ENCODE peak calls at places on chromosomes 5 and 9, in five cellular contexts. One of them, this sample, is unnamed.

GRCh38 chr5:93430139-93430538 is 150.9 kb downstream of the NR2F1-AS1 start:
- DNase-seq in GM23338: no peak
- DNase-seq in A549: no peak
- DNase-seq in OCI-LY7: no peak
- DNase-seq in iPS DF 6.9: no peak
- DNase-seq in this sample: no peak

GRCh38 chr9:27425827-27426716 is 98.0 kb upstream of the IFNK start:
- DNase-seq in GM23338: no peak
- DNase-seq in A549: no peak
- DNase-seq in OCI-LY7: no peak
- DNase-seq in iPS DF 6.9: no peak
- DNase-seq in this sample: no peak

GRCh38 chr5:88269222-88269771 is 652 bp upstream of the TMEM161B start:
- DNase-seq in GM23338: peak; percentile 46
- DNase-seq in A549: peak; percentile 3
- DNase-seq in OCI-LY7: peak; percentile 46
- DNase-seq in iPS DF 6.9: no peak
- DNase-seq in this sample: no peak

GRCh38 chr9:36433386-36433785 is 33.3 kb upstream of the RNF38 start:
- DNase-seq in GM23338: no peak
- DNase-seq in A549: no peak
- DNase-seq in OCI-LY7: no peak
- DNase-seq in iPS DF 6.9: no peak
- DNase-seq in this sample: no peak

GRCh38 chr5:55306641-55307382 is 682 bp downstream of the DHX29 start:
- DNase-seq in GM23338: no peak
- DNase-seq in A549: peak; percentile 23
- DNase-seq in OCI-LY7: peak; percentile 18
- DNase-seq in iPS DF 6.9: no peak
- DNase-seq in this sample: no peak

GRCh38 chr9:76560481-76560891 is 101.5 kb downstream of the GCNT1 start:
- DNase-seq in GM23338: no peak
- DNase-seq in A549: no peak
- DNase-seq in OCI-LY7: no peak
- DNase-seq in iPS DF 6.9: no peak
- DNase-seq in this sample: no peak

GRCh38 chr9:76519027-76519835 is 60.2 kb downstream of the GCNT1 start:
- DNase-seq in GM23338: no peak
- DNase-seq in A549: no peak
- DNase-seq in OCI-LY7: no peak
- DNase-seq in iPS DF 6.9: no peak
- DNase-seq in this sample: no peak

GRCh38 chr9:128053560-128053959 is 13.6 kb downstream of the NAIF1 start:
- DNase-seq in GM23338: no peak
- DNase-seq in A549: no peak
- DNase-seq in OCI-LY7: no peak
- DNase-seq in iPS DF 6.9: no peak
- DNase-seq in this sample: no peak

GRCh38 chr5:58322453-58322852 is 137.4 kb downstream of the PLK2 start:
- DNase-seq in GM23338: peak; percentile 2
- DNase-seq in A549: no peak
- DNase-seq in OCI-LY7: no peak
- DNase-seq in iPS DF 6.9: no peak
- DNase-seq in this sample: no peak

GRCh38 chr5:175092691-175093090 is 351.3 kb downstream of the DRD1 start:
- DNase-seq in GM23338: no peak
- DNase-seq in A549: no peak
- DNase-seq in OCI-LY7: no peak
- DNase-seq in iPS DF 6.9: no peak
- DNase-seq in this sample: no peak

GRCh38 chr9:76316069-76316468 is 78.2 kb downstream of the RFK start:
- DNase-seq in GM23338: peak; percentile 51
- DNase-seq in A549: no peak
- DNase-seq in OCI-LY7: no peak
- DNase-seq in iPS DF 6.9: no peak
- DNase-seq in this sample: no peak

GRCh38 chr9:78369644-78370219 is 72.8 kb downstream of the PSAT1 start:
- DNase-seq in GM23338: peak; percentile 94
- DNase-seq in A549: peak; percentile 52
- DNase-seq in OCI-LY7: peak; percentile 69
- DNase-seq in iPS DF 6.9: peak; percentile 85
- DNase-seq in this sample: peak; percentile 67

GRCh38 chr9:87545858-87546257 is 48.2 kb downstream of the DAPK1 start:
- DNase-seq in GM23338: no peak
- DNase-seq in A549: no peak
- DNase-seq in OCI-LY7: no peak
- DNase-seq in iPS DF 6.9: no peak
- DNase-seq in this sample: no peak

GRCh38 chr5:136159457-136159856 is 26.8 kb downstream of the SMAD5 start:
- DNase-seq in GM23338: no peak
- DNase-seq in A549: no peak
- DNase-seq in OCI-LY7: peak; percentile 51
- DNase-seq in iPS DF 6.9: no peak
- DNase-seq in this sample: no peak

GRCh38 chr5:148075529-148075928 is 11.7 kb downstream of the SPINK5 start:
- DNase-seq in GM23338: no peak
- DNase-seq in A549: no peak
- DNase-seq in OCI-LY7: no peak
- DNase-seq in iPS DF 6.9: no peak
- DNase-seq in this sample: no peak

GRCh38 chr5:83777856-83778255 is 57.2 kb upstream of the HAPLN1 start:
- DNase-seq in GM23338: no peak
- DNase-seq in A549: no peak
- DNase-seq in OCI-LY7: no peak
- DNase-seq in iPS DF 6.9: no peak
- DNase-seq in this sample: no peak

GRCh38 chr9:13142776-13143175 is 136.7 kb downstream of the MPDZ start:
- DNase-seq in GM23338: no peak
- DNase-seq in A549: no peak
- DNase-seq in OCI-LY7: no peak
- DNase-seq in iPS DF 6.9: no peak
- DNase-seq in this sample: no peak

GRCh38 chr5:74166064-74166463 is 474.5 kb downstream of the ENC1 start:
- DNase-seq in GM23338: no peak
- DNase-seq in A549: no peak
- DNase-seq in OCI-LY7: no peak
- DNase-seq in iPS DF 6.9: no peak
- DNase-seq in this sample: no peak

GRCh38 chr5:10562202-10563131 is 1.4 kb upstream of the ANKRD33B start:
- DNase-seq in GM23338: peak; percentile 49
- DNase-seq in A549: no peak
- DNase-seq in OCI-LY7: peak; percentile 70
- DNase-seq in iPS DF 6.9: no peak
- DNase-seq in this sample: no peak

GRCh38 chr5:45695011-45695667 is 1.0 kb downstream of the HCN1 start:
- DNase-seq in GM23338: peak; percentile 52
- DNase-seq in A549: no peak
- DNase-seq in OCI-LY7: no peak
- DNase-seq in iPS DF 6.9: no peak
- DNase-seq in this sample: no peak

GRCh38 chr5:122972877-122973276 is 63.6 kb downstream of the PPIC start:
- DNase-seq in GM23338: no peak
- DNase-seq in A549: no peak
- DNase-seq in OCI-LY7: no peak
- DNase-seq in iPS DF 6.9: no peak
- DNase-seq in this sample: no peak

GRCh38 chr9:127520941-127521918 is 69.9 kb downstream of the LRSAM1 start:
- DNase-seq in GM23338: peak; percentile 68
- DNase-seq in A549: no peak
- DNase-seq in OCI-LY7: no peak
- DNase-seq in iPS DF 6.9: no peak
- DNase-seq in this sample: no peak

GRCh38 chr5:151661096-151661495 is 25.6 kb downstream of the SPARC start:
- DNase-seq in GM23338: no peak
- DNase-seq in A549: no peak
- DNase-seq in OCI-LY7: no peak
- DNase-seq in iPS DF 6.9: no peak
- DNase-seq in this sample: no peak
- H3K4me1 ChIP-seq in GM23338: no peaks in the 10 kb centered on the region
- H3K4me1 ChIP-seq in A549: peaks cover 22% of the 10 kb centered on the region
- H3K4me1 ChIP-seq in OCI-LY7: peaks cover 12% of the 10 kb centered on the region
- H3K4me1 ChIP-seq in iPS DF 6.9: no peaks in the 10 kb centered on the region
- H3K4me1 ChIP-seq in this sample: peaks cover 55% of the 10 kb centered on the region

DNA sequence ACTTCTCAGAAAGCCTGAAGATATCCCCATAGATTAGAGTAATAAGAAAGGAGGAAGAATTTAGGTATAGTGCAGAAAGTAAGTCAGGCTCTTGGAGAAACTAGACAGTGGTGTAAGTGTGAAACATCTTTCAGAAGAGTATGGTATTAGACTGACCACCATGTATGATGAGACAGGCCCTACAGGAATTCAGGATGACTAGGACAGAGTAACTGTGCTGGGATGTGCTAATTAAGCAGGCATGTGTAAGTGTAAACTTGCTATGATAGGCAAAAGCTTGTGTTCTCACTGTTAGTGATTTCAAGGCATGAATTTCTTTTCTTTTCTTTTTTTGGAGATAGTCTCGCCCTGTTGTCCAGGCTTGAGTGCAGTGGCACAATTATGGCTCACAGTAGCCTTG is 70.8 kb downstream of the RAB24 start:
- DNase-seq in GM23338: no peak
- DNase-seq in A549: no peak
- DNase-seq in OCI-LY7: no peak
- DNase-seq in iPS DF 6.9: no peak
- DNase-seq in this sample: no peak
- H3K27ac ChIP-seq in GM23338: peak overlapping the region; percentile 61
- H3K27ac ChIP-seq in A549: no peak overlapping the region
- H3K27ac ChIP-seq in OCI-LY7: no peak overlapping the region
- H3K27ac ChIP-seq in iPS DF 6.9: no peak overlapping the region
- H3K27ac ChIP-seq in this sample: no peak overlapping the region

DNA sequence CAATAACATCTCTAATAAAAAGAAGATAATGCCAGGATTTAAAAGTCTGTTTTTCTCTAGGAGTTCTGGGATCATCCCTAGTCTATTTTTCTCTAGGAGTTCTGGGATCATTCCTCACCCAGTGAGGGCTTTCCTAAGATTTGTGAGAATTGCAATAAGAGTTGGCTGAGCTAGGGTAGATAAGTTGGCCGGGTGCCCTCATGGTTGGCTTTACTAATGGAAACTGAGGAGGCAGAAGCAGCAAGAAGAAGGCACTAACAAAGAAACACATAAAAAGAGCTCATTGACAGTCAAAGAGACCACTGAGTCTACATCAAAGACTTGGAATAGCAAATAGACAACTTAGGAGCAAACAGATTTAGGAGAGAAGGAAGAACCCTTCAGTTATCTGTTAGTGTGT is 4.2 kb downstream of the SLC1A3 start:
- DNase-seq in GM23338: no peak
- DNase-seq in A549: no peak
- DNase-seq in OCI-LY7: no peak
- DNase-seq in iPS DF 6.9: no peak
- DNase-seq in this sample: no peak
- H3K4me1 ChIP-seq in GM23338: peaks cover 31% of the 10 kb centered on the region
- H3K4me1 ChIP-seq in A549: no peaks in the 10 kb centered on the region
- H3K4me1 ChIP-seq in OCI-LY7: no peaks in the 10 kb centered on the region
- H3K4me1 ChIP-seq in iPS DF 6.9: peaks cover 1% of the 10 kb centered on the region
- H3K4me1 ChIP-seq in this sample: peaks cover 5% of the 10 kb centered on the region

GRCh38 chr9:20981486-20981885 is 50.0 kb downstream of the HACD4 start:
- DNase-seq in GM23338: no peak
- DNase-seq in A549: no peak
- DNase-seq in OCI-LY7: no peak
- DNase-seq in iPS DF 6.9: no peak
- DNase-seq in this sample: no peak
- H3K27ac ChIP-seq in GM23338: no peak overlapping the region
- H3K27ac ChIP-seq in A549: no peak overlapping the region
- H3K27ac ChIP-seq in OCI-LY7: peak overlapping the region; percentile 54
- H3K27ac ChIP-seq in iPS DF 6.9: no peak overlapping the region
- H3K27ac ChIP-seq in this sample: no peak overlapping the region

GRCh38 chr9:129398901-129399300 is 220.8 kb upstream of the IER5L start:
- DNase-seq in GM23338: no peak
- DNase-seq in A549: no peak
- DNase-seq in OCI-LY7: no peak
- DNase-seq in iPS DF 6.9: no peak
- DNase-seq in this sample: no peak

GRCh38 chr9:129400971-129401622 is 219.8 kb downstream of the C9orf50 start:
- DNase-seq in GM23338: no peak
- DNase-seq in A549: no peak
- DNase-seq in OCI-LY7: no peak
- DNase-seq in iPS DF 6.9: no peak
- DNase-seq in this sample: no peak

GRCh38 chr9:129400001-129400970 is 220.6 kb downstream of the C9orf50 start:
- DNase-seq in GM23338: no peak
- DNase-seq in A549: no peak
- DNase-seq in OCI-LY7: no peak
- DNase-seq in iPS DF 6.9: no peak
- DNase-seq in this sample: no peak

GRCh38 chr9:129398101-129398795 is 220.2 kb upstream of the IER5L start:
- DNase-seq in GM23338: no peak
- DNase-seq in A549: no peak
- DNase-seq in OCI-LY7: no peak
- DNase-seq in iPS DF 6.9: no peak
- DNase-seq in this sample: no peak

GRCh38 chr9:129399301-129399990 is 221.4 kb upstream of the IER5L start:
- DNase-seq in GM23338: no peak
- DNase-seq in A549: no peak
- DNase-seq in OCI-LY7: no peak
- DNase-seq in iPS DF 6.9: no peak
- DNase-seq in this sample: no peak
- H3K4me1 ChIP-seq in GM23338: peaks cover 5% of the 10 kb centered on the region
- H3K4me1 ChIP-seq in A549: peaks cover 31% of the 10 kb centered on the region
- H3K4me1 ChIP-seq in OCI-LY7: no peaks in the 10 kb centered on the region
- H3K4me1 ChIP-seq in iPS DF 6.9: peaks cover 5% of the 10 kb centered on the region
- H3K4me1 ChIP-seq in this sample: peaks cover 12% of the 10 kb centered on the region

GRCh38 chr9:91825422-91825821 is 124.6 kb downstream of the ROR2 start:
- DNase-seq in GM23338: no peak
- DNase-seq in A549: no peak
- DNase-seq in OCI-LY7: no peak
- DNase-seq in iPS DF 6.9: no peak
- DNase-seq in this sample: no peak

GRCh38 chr9:91820949-91821880 is 128.8 kb downstream of the ROR2 start:
- DNase-seq in GM23338: no peak
- DNase-seq in A549: no peak
- DNase-seq in OCI-LY7: no peak
- DNase-seq in iPS DF 6.9: no peak
- DNase-seq in this sample: no peak

GRCh38 chr9:91824591-91825339 is 125.3 kb downstream of the ROR2 start:
- DNase-seq in GM23338: no peak
- DNase-seq in A549: no peak
- DNase-seq in OCI-LY7: no peak
- DNase-seq in iPS DF 6.9: no peak
- DNase-seq in this sample: no peak

GRCh38 chr9:91825866-91826265 is 124.2 kb downstream of the ROR2 start:
- DNase-seq in GM23338: no peak
- DNase-seq in A549: no peak
- DNase-seq in OCI-LY7: no peak
- DNase-seq in iPS DF 6.9: no peak
- DNase-seq in this sample: no peak

DNA sequence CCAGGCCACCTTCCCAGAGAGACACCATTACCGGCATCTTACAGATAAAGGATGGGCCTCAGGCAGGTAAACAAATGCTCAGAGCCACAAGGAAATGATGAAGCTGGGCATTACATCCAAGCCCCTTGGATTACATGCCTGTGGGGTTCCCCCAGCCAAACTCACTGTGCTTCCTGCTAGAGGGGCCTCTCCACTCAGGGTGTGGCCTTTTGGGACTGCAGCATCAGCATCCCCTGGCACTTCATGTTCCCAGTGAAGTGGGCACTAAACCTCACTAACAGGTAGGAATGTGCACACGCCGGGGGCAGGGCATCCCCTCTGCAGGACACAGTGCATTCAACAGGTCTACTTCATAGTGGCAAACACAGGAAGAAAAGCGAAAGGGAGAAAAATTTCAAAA is 125.9 kb downstream of the ROR2 start:
- DNase-seq in GM23338: no peak
- DNase-seq in A549: no peak
- DNase-seq in OCI-LY7: no peak
- DNase-seq in iPS DF 6.9: no peak
- DNase-seq in this sample: no peak
- H3K27ac ChIP-seq in GM23338: no peak overlapping the region
- H3K27ac ChIP-seq in A549: no peak overlapping the region
- H3K27ac ChIP-seq in OCI-LY7: no peak overlapping the region
- H3K27ac ChIP-seq in iPS DF 6.9: no peak overlapping the region
- H3K27ac ChIP-seq in this sample: no peak overlapping the region